ENCODE peak calls at places on chromosome 10, in four cellular contexts. B, M, V and H are unnamed samples.

GRCh38 chr10:131625041-131625440 is 275.8 kb upstream of the PPP2R2D start:
- DNase-seq in V (no peak), B (no peak), M (no peak), H (no peak)

GRCh38 chr10:11874568-11875182 is 51.5 kb downstream of the PROSER2 start:
- DNase-seq in B (peak), V (no peak), M (no peak), H (no peak)

GRCh38 chr10:101560293-101561067 is 27.6 kb downstream of the POLL start:
- DNase-seq in V (no peak), B (no peak), M (no peak), H (no peak)

GRCh38 chr10:28387141-28387540 is 84.3 kb upstream of the MPP7 start:
- DNase-seq in M (no peak), V (no peak), B (no peak), H (no peak)

GRCh38 chr10:93947524-93947923 is 46.2 kb upstream of the PLCE1 start:
- DNase-seq in M (no peak), B (peak), V (no peak), H (no peak)

GRCh38 chr10:115936926-115937755 is 335.9 kb downstream of the GFRA1 start:
- DNase-seq in M (peak), B (no peak), V (no peak), H (peak)

GRCh38 chr10:122171270-122171669 is 99.8 kb upstream of the BTBD16 start:
- DNase-seq in B (no peak), M (no peak), V (no peak), H (no peak)

GRCh38 chr10:114408112-114408967 is 4.0 kb upstream of the AFAP1L2 start:
- DNase-seq in M (no peak), V (no peak), B (no peak), H (no peak)

GRCh38 chr10:33345236-33345635 is 10.8 kb upstream of the NRP1 start:
- DNase-seq in M (no peak), V (no peak), B (no peak), H (no peak)

GRCh38 chr10:103854687-103855423 is 521 bp downstream of the SH3PXD2A start:
- DNase-seq in B (no peak), V (no peak), M (no peak), H (no peak)

GRCh38 chr10:68600041-68600778 is 40.1 kb downstream of the TET1 start:
- DNase-seq in B (peak), V (no peak), M (peak), H (peak)

GRCh38 chr10:55766212-55766611 is 594.8 kb downstream of the ZWINT start:
- DNase-seq in M (no peak), B (no peak), V (no peak), H (no peak)

GRCh38 chr10:103761075-103761920 is 94.1 kb downstream of the SH3PXD2A start:
- DNase-seq in M (no peak), B (no peak), V (no peak), H (no peak)

GRCh38 chr10:102919237-102919959 is 1.3 kb downstream of the CNNM2 start:
- DNase-seq in M (no peak), V (no peak), B (no peak), H (no peak)

GRCh38 chr10:72087392-72087968 is 871 bp downstream of the SPOCK2 start:
- DNase-seq in V (no peak), M (no peak), B (no peak), H (no peak)

GRCh38 chr10:50367732-50368131 is 116.4 kb upstream of the ASAH2 start:
- DNase-seq in B (peak), V (no peak), M (peak), H (peak)

GRCh38 chr10:50560370-50560769 is 63.4 kb downstream of the SGMS1 start:
- DNase-seq in M (no peak), B (no peak), V (no peak), H (no peak)

GRCh38 chr10:94133239-94133638 is 139.5 kb downstream of the PLCE1 start:
- DNase-seq in B (no peak), V (no peak), M (no peak), H (no peak)

GRCh38 chr10:131657318-131657984 is 243.4 kb upstream of the PPP2R2D start:
- DNase-seq in B (no peak), M (no peak), V (no peak), H (no peak)

GRCh38 chr10:131726460-131726861 is 174.3 kb upstream of the PPP2R2D start:
- DNase-seq in V (no peak), B (no peak), M (no peak), H (no peak)

GRCh38 chr10:690227-691161 is 1.0 kb upstream of the DIP2C start:
- DNase-seq in M (no peak), V (no peak), B (no peak), H (no peak)

GRCh38 chr10:3136763-3137611 is 35.6 kb downstream of the PITRM1 start:
- DNase-seq in B (no peak), V (no peak), M (no peak), H (no peak)

GRCh38 chr10:86254526-86255174 is 111.9 kb downstream of the GRID1 start:
- DNase-seq in V (no peak), M (no peak), B (no peak), H (no peak)

GRCh38 chr10:31121074-31121685 is 89.5 kb upstream of the ZNF438 start:
- DNase-seq in B (no peak), M (no peak), V (no peak), H (no peak)

GRCh38 chr10:50625663-50626062 is 1.9 kb upstream of the SGMS1 start:
- DNase-seq in B (peak), M (no peak), V (no peak), H (no peak)

GRCh38 chr10:93680414-93681047 is 21.9 kb downstream of the FRA10AC1 start:
- DNase-seq in V (no peak), B (peak), M (peak), H (peak)

GRCh38 chr10:24483701-24484100 is 240.0 kb downstream of the ARHGAP21 start:
- DNase-seq in V (no peak), M (peak), B (no peak), H (peak)

GRCh38 chr10:52486840-52487611 is 172.9 kb downstream of the DKK1 start:
- DNase-seq in M (peak), V (no peak), B (peak), H (peak)

GRCh38 chr10:110326351-110327032 is 21.8 kb upstream of the SMNDC1 start:
- DNase-seq in B (no peak), V (no peak), M (peak), H (peak)

GRCh38 chr10:102043456-102043855 is 12.5 kb downstream of the ARMH3 start:
- DNase-seq in M (no peak), B (no peak), V (no peak), H (no peak)

GRCh38 chr10:124225468-124226270 is 132.3 kb upstream of the CHST15 start:
- DNase-seq in V (peak), B (no peak), M (no peak), H (no peak)

GRCh38 chr10:3774814-3775670 is 10.0 kb downstream of the KLF6 start:
- DNase-seq in B (peak), V (no peak), M (peak), H (no peak)

GRCh38 chr10:131762789-131763696 is 137.8 kb upstream of the PPP2R2D start:
- DNase-seq in V (no peak), M (no peak), B (no peak), H (no peak)

GRCh38 chr10:34157501-34157900 is 657.6 kb downstream of the PARD3 start:
- DNase-seq in B (no peak), M (no peak), V (no peak), H (no peak)

GRCh38 chr10:131098416-131098952 is 213.0 kb downstream of the TCERG1L start:
- DNase-seq in V (no peak), B (no peak), M (no peak), H (no peak)

GRCh38 chr10:30415613-30416012 is 18.4 kb upstream of the MAP3K8 start:
- DNase-seq in M (no peak), B (no peak), V (no peak), H (no peak)

GRCh38 chr10:78963074-78964034 is 105.4 kb upstream of the ZMIZ1 start:
- DNase-seq in V (no peak), M (no peak), B (no peak), H (no peak)

GRCh38 chr10:61779950-61780659 is 117.4 kb downstream of the CABCOCO1 start:
- DNase-seq in V (no peak), B (peak), M (peak), H (peak)